ENCODE peak calls at places on chromosome X, in four cellular contexts. O is EL, R is GM23248, Y is GM06990. H is an unnamed sample.
A peak's percentile ranks its signal among the peaks of the same experiment; 100 is the strongest.

GRCh38 chrX:45056428-45057145 is 144.1 kb downstream of the DIPK2B start:
- DNase-seq in O (no peak), R (peak; percentile 9), Y (no peak), H (no peak)

GRCh38 chrX:108945883-108946523 is 209.6 kb upstream of the IRS4 start:
- DNase-seq in O (no peak), R (no peak), Y (no peak), H (no peak)

GRCh38 chrX:52574416-52575275 is 57.8 kb upstream of the XAGE1B start:
- DNase-seq in O (peak; percentile 51), R (peak; percentile 67), Y (no peak), H (peak; percentile 60)

GRCh38 chrX:48761674-48762471 is at the start of gene GLOD5:
- DNase-seq in O (no peak), R (no peak), Y (no peak), H (peak; percentile 6)

GRCh38 chrX:113947548-113947947 is 636.3 kb upstream of the HTR2C start:
- DNase-seq in O (no peak), R (no peak), Y (no peak), H (no peak)

GRCh38 chrX:21838937-21839333 is 482 bp upstream of the MBTPS2 start:
- DNase-seq in O (no peak), R (peak; percentile 55), Y (no peak), H (no peak)

GRCh38 chrX:47030339-47030738 is 47.9 kb upstream of the RGN start:
- DNase-seq in O (peak; percentile 57), R (peak; percentile 58), Y (peak; percentile 1), H (peak; percentile 2)

GRCh38 chrX:107825698-107826285 is at the start of gene MID2:
- DNase-seq in O (peak; percentile 43), R (peak; percentile 76), Y (no peak), H (peak; percentile 58)

GRCh38 chrX:145843196-145843595 is 25.6 kb downstream of the SLITRK2 start:
- DNase-seq in O (no peak), R (no peak), Y (no peak), H (peak; percentile 60)

GRCh38 chrX:105837227-105837626 is 14.9 kb downstream of the NRK start:
- DNase-seq in O (no peak), R (no peak), Y (no peak), H (peak; percentile 42)

GRCh38 chrX:154457491-154458115 is 478 bp upstream of the PLXNA3 start:
- DNase-seq in O (peak; percentile 18), R (peak; percentile 52), Y (peak; percentile 74), H (peak; percentile 52)

GRCh38 chrX:68828740-68829593 is at the start of gene EFNB1:
- DNase-seq in O (peak; percentile 92), R (peak; percentile 95), Y (peak; percentile 86), H (peak; percentile 92)

GRCh38 chrX:17376381-17377046 is 1.5 kb downstream of the NHS start:
- DNase-seq in O (peak; percentile 18), R (peak; percentile 47), Y (peak; percentile 3), H (peak; percentile 49)

GRCh38 chrX:130885996-130886395 is 17.0 kb downstream of the ENOX2 start:
- DNase-seq in O (no peak), R (no peak), Y (no peak), H (no peak)

GRCh38 chrX:144275403-144275802 is 391.5 kb downstream of the UBE2NL start:
- DNase-seq in O (no peak), R (no peak), Y (no peak), H (no peak)

GRCh38 chrX:135549519-135549918 is 29.1 kb downstream of the INTS6L start:
- DNase-seq in O (no peak), R (no peak), Y (no peak), H (no peak)

GRCh38 chrX:12237131-12237530 is 98.9 kb downstream of the FRMPD4 start:
- DNase-seq in O (no peak), R (no peak), Y (no peak), H (no peak)

GRCh38 chrX:2848806-2849420 is 20.2 kb downstream of the GYG2 start:
- DNase-seq in O (peak; percentile 73), R (peak; percentile 43), Y (no peak), H (peak; percentile 59)

GRCh38 chrX:78124304-78124703 is 15.1 kb downstream of the TAF9B start:
- DNase-seq in O (no peak), R (peak; percentile 34), Y (no peak), H (no peak)